ENCODE peak calls at places on chromosomes 3 and 15, in ten cellular contexts. J is anterior cingulate cortex; P is HL-60; A is posterior vena cava; N is mucosa of gallbladder; U is cardiac septum; Y is HS-27A; S is activated naive CD4-positive, alpha-beta T cell treated with anti-CD3 and anti-CD28 coated beads, Interleukin-2, amount 10 ng/mL, durations not matched to agents 7 days and 5 days; O is activated CD4-positive, alpha-beta T cell treated with anti-CD3 and anti-CD28 coated beads, Interleukin-2, amount 50 U/mL, for 48 hours; D is HS-5. I is an unnamed sample.

GRCh38 chr3:177300039-177300833 is 103.0 kb upstream of the TBL1XR1 start:
- DNase-seq in J (no peak), D (no peak), O (no peak), S (no peak), A (no peak), P (no peak), Y (no peak), N (peak), U (no peak), I (no peak)

GRCh38 chr15:63530235-63530634 is 25.8 kb downstream of the USP3 start:
- DNase-seq in U (no peak), J (no peak), A (no peak), O (peak), D (no peak), N (no peak), S (no peak), P (no peak), Y (no peak), I (no peak)

GRCh38 chr15:60423540-60423939 is 25.8 kb upstream of the ANXA2 start:
- DNase-seq in A (no peak), P (no peak), J (no peak), N (no peak), O (no peak), U (no peak), Y (no peak), S (peak), D (peak), I (peak)

GRCh38 chr15:60745469-60745971 is 266.6 kb upstream of the ICE2 start:
- DNase-seq in O (no peak), D (no peak), U (no peak), Y (no peak), J (no peak), S (no peak), A (peak), P (no peak), N (peak), I (no peak)

GRCh38 chr15:29747837-29748417 is 74.3 kb downstream of the TJP1 start:
- DNase-seq in Y (peak), N (no peak), J (no peak), P (no peak), S (no peak), U (no peak), D (no peak), A (no peak), O (no peak), I (no peak)

GRCh38 chr3:16842710-16843270 is 42.0 kb upstream of the PLCL2 start:
- DNase-seq in S (peak), A (no peak), J (no peak), Y (no peak), N (peak), U (no peak), P (no peak), O (no peak), D (no peak), I (no peak)

GRCh38 chr15:99425666-99426301 is 140.0 kb upstream of the MEF2A start:
- DNase-seq in S (peak), A (peak), P (no peak), U (peak), O (no peak), D (no peak), N (no peak), J (no peak), Y (no peak), I (no peak)

GRCh38 chr3:32640939-32641725 is 43.9 kb upstream of the CNOT10 start:
- DNase-seq in N (peak), Y (no peak), A (no peak), U (no peak), S (no peak), J (no peak), O (no peak), P (no peak), D (no peak), I (no peak)

GRCh38 chr3:74415731-74416130 is 198.7 kb downstream of the CNTN3 start:
- DNase-seq in P (no peak), N (no peak), A (peak), J (no peak), D (no peak), U (no peak), S (no peak), O (no peak), Y (no peak), I (no peak)

GRCh38 chr3:110881069-110881468 is 190.5 kb upstream of the NECTIN3 start:
- DNase-seq in A (peak), U (no peak), S (no peak), J (peak), N (peak), D (no peak), O (no peak), Y (no peak), P (no peak), I (no peak)

GRCh38 chr15:29924750-29925149 is 102.5 kb upstream of the TJP1 start:
- DNase-seq in O (no peak), A (no peak), N (no peak), Y (peak), P (no peak), J (no peak), U (no peak), S (no peak), D (peak), I (no peak)

GRCh38 chr15:69853572-69853971 is 244.1 kb downstream of the TLE3 start:
- DNase-seq in J (no peak), Y (peak), S (no peak), U (no peak), D (peak), O (no peak), A (peak), P (no peak), N (no peak), I (no peak)

GRCh38 chr15:40439461-40440299 is 1.1 kb upstream of the BAHD1 start:
- DNase-seq in A (no peak), N (no peak), S (peak), Y (no peak), D (no peak), J (peak), O (peak), P (peak), U (no peak), I (peak)

GRCh38 chr3:15647629-15648167 is 46.2 kb downstream of the BTD start:
- DNase-seq in S (peak), Y (peak), D (peak), U (no peak), A (no peak), J (no peak), P (no peak), O (peak), N (no peak), I (no peak)

GRCh38 chr3:173920386-173920785 is 522.8 kb downstream of the NLGN1 start:
- DNase-seq in O (no peak), D (no peak), A (no peak), P (no peak), S (no peak), U (no peak), N (no peak), J (no peak), Y (no peak), I (no peak)

GRCh38 chr3:155619118-155619915 is 125.6 kb downstream of the PLCH1 start:
- DNase-seq in D (no peak), U (no peak), A (no peak), J (no peak), Y (no peak), S (no peak), N (no peak), O (no peak), P (no peak), I (no peak)

GRCh38 chr3:43187836-43188479 is 82.1 kb upstream of the POMGNT2 start:
- DNase-seq in N (no peak), Y (no peak), J (no peak), D (no peak), P (no peak), S (no peak), U (no peak), O (no peak), A (no peak), I (no peak)

GRCh38 chr3:56624725-56625124 is 58.3 kb downstream of the TASOR start:
- DNase-seq in O (no peak), S (no peak), Y (peak), D (peak), U (no peak), N (no peak), A (no peak), P (no peak), J (no peak), I (no peak)

GRCh38 chr3:76582632-76583378 is 457.1 kb upstream of the ROBO2 start:
- DNase-seq in S (no peak), O (no peak), U (no peak), Y (no peak), P (no peak), A (no peak), N (no peak), D (no peak), J (no peak), I (no peak)

GRCh38 chr3:102141096-102141912 is 292.0 kb downstream of the NFKBIZ start:
- DNase-seq in P (no peak), U (no peak), O (no peak), S (no peak), Y (no peak), A (no peak), D (no peak), J (no peak), N (no peak), I (no peak)

I was measured in occipital lobe.